ENCODE peak calls at places on chromosomes 16 and 17, in six cellular contexts. Q, M, F, N, R and D are unnamed samples.

GRCh38 chr16:3171181-3171854 is 16.7 kb upstream of the OR1F1 start:
- DNase-seq in M (no peak), F (peak; percentile 67), N (no peak), R (no peak), Q (no peak), D (no peak)

GRCh38 chr16:374616-374926 is 4.2 kb upstream of the MRPL28 start:
- DNase-seq in N (no peak), M (no peak), Q (no peak), R (no peak), F (no peak), D (no peak)

GRCh38 chr17:82775033-82775823 is 23.4 kb downstream of the TBCD start:
- DNase-seq in F (no peak), N (peak; percentile 61), M (peak; percentile 47), Q (peak; percentile 40), R (peak; percentile 1), D (peak; percentile 67)

GRCh38 chr17:13725286-13725990 is 123.7 kb upstream of the HS3ST3A1 start:
- DNase-seq in M (no peak), F (no peak), Q (no peak), N (no peak), R (no peak), D (no peak)

GRCh38 chr17:34781571-34782108 is 179.6 kb downstream of the CCT6B start:
- DNase-seq in R (no peak), Q (no peak), M (no peak), N (no peak), F (no peak), D (no peak)

GRCh38 chr16:89275837-89276720 is 58.6 kb downstream of the ZNF778 start:
- DNase-seq in F (no peak), R (no peak), M (no peak), Q (no peak), N (no peak), D (no peak)

GRCh38 chr17:21283482-21284318 is 811 bp upstream of the MAP2K3 start:
- DNase-seq in Q (no peak), F (no peak), R (no peak), N (no peak), M (peak; percentile 44), D (no peak)

GRCh38 chr17:28901866-28902818 is 737 bp downstream of the DHRS13 start:
- DNase-seq in N (no peak), R (no peak), F (peak; percentile 33), M (no peak), Q (peak; percentile 54), D (peak; percentile 62)

GRCh38 chr17:81831957-81832607 is 1.0 kb downstream of the MCRIP1 start:
- DNase-seq in M (no peak), N (no peak), R (no peak), F (peak; percentile 31), Q (peak; percentile 39), D (peak; percentile 10)

GRCh38 chr17:30395398-30396022 is 16.8 kb downstream of the CPD start:
- DNase-seq in Q (no peak), N (no peak), R (no peak), M (no peak), F (no peak), D (no peak)

GRCh38 chr16:1532081-1532760 is 1.2 kb upstream of the TMEM204 start:
- DNase-seq in M (no peak), N (peak; percentile 60), Q (no peak), R (no peak), F (no peak), D (peak; percentile 44)

GRCh38 chr17:55335625-55336024 is 70.9 kb downstream of the HLF start:
- DNase-seq in R (no peak), N (no peak), Q (no peak), M (no peak), F (no peak), D (no peak)

GRCh38 chr17:37050905-37051304 is 102.2 kb downstream of the AATF start:
- DNase-seq in N (no peak), F (no peak), R (no peak), Q (no peak), M (no peak), D (no peak)

GRCh38 chr16:10206215-10206614 is 24.0 kb upstream of the GRIN2A start:
- DNase-seq in Q (no peak), F (no peak), M (no peak), N (no peak), R (no peak), D (no peak)

GRCh38 chr17:68981288-68981687 is 26.1 kb upstream of the ABCA8 start:
- DNase-seq in F (no peak), N (peak; percentile 54), M (peak; percentile 71), R (no peak), Q (no peak), D (peak; percentile 19)

GRCh38 chr16:53821487-53821886 is 117.5 kb downstream of the FTO start:
- DNase-seq in R (no peak), N (no peak), Q (no peak), F (no peak), M (no peak), D (no peak)

GRCh38 chr17:80361495-80362220 is 53.3 kb upstream of the ENDOV start:
- DNase-seq in F (no peak), M (no peak), R (no peak), Q (peak; percentile 16), N (no peak), D (no peak)

GRCh38 chr16:29663020-29663828 is at the start of gene SPN:
- DNase-seq in M (no peak), F (no peak), Q (peak; percentile 43), N (no peak), R (no peak), D (no peak)

GRCh38 chr17:47744168-47745036 is 11.4 kb downstream of the TBX21 start:
- DNase-seq in M (no peak), Q (no peak), R (no peak), N (no peak), F (no peak), D (no peak)

GRCh38 chr17:57921342-57921741 is 33.9 kb downstream of the CUEDC1 start:
- DNase-seq in M (peak; percentile 43), R (peak; percentile 63), Q (no peak), N (no peak), F (no peak), D (peak; percentile 41)

GRCh38 chr16:10577305-10578202 is 2.8 kb downstream of the EMP2 start:
- DNase-seq in F (no peak), Q (no peak), M (no peak), R (no peak), N (no peak), D (peak; percentile 49)

GRCh38 chr17:3845361-3845753 is 689 bp downstream of the NCBP3 start:
- DNase-seq in N (no peak), Q (no peak), M (no peak), R (no peak), F (peak; percentile 6), D (peak; percentile 33)

GRCh38 chr17:29292071-29292991 is 1.6 kb downstream of the NUFIP2 start:
- DNase-seq in R (no peak), Q (peak; percentile 41), F (peak; percentile 46), M (peak; percentile 63), N (peak; percentile 60), D (peak; percentile 66)

GRCh38 chr16:700684-701584 is 4.7 kb downstream of the FBXL16 start:
- DNase-seq in F (no peak), Q (peak; percentile 74), R (no peak), M (no peak), N (no peak), D (no peak)

GRCh38 chr16:68074850-68075249 is 10.3 kb upstream of the NFATC3 start:
- DNase-seq in R (no peak), N (no peak), Q (no peak), F (no peak), M (no peak), D (no peak)

GRCh38 chr17:9402590-9403199 is 172.9 kb downstream of the STX8 start:
- DNase-seq in N (no peak), R (no peak), F (no peak), M (no peak), Q (no peak), D (no peak)

GRCh38 chr17:42200702-42201101 is 6.4 kb upstream of the GHDC start:
- DNase-seq in N (peak; percentile 78), M (peak; percentile 94), F (no peak), Q (no peak), R (peak; percentile 56), D (no peak)

GRCh38 chr17:2181206-2181983 is 122.2 kb downstream of the SMG6 start:
- DNase-seq in M (peak; percentile 84), R (peak; percentile 64), Q (no peak), N (peak; percentile 51), F (no peak), D (no peak)

GRCh38 chr16:86810062-86810461 is 231.7 kb downstream of the FOXL1 start:
- DNase-seq in R (no peak), N (no peak), Q (no peak), M (no peak), F (no peak), D (no peak)

GRCh38 chr16:85652431-85653221 is 36.1 kb downstream of the GINS2 start:
- DNase-seq in Q (no peak), M (peak; percentile 87), R (peak; percentile 57), F (no peak), N (peak; percentile 38), D (peak; percentile 78)

GRCh38 chr16:74304164-74304834 is 7.7 kb downstream of the PSMD7 start:
- DNase-seq in R (no peak), F (no peak), Q (no peak), N (no peak), M (no peak), D (no peak)

GRCh38 chr17:39125143-39125875 is 26.1 kb downstream of the PLXDC1 start:
- DNase-seq in M (no peak), R (no peak), N (no peak), F (no peak), Q (no peak), D (no peak)

GRCh38 chr17:79801156-79802038 is 4.5 kb upstream of the CBX8 start:
- DNase-seq in M (no peak), N (no peak), R (no peak), Q (no peak), F (no peak), D (no peak)

GRCh38 chr16:53911506-53911905 is 207.6 kb downstream of the FTO start:
- DNase-seq in R (no peak), M (no peak), Q (no peak), F (no peak), N (no peak), D (no peak)

GRCh38 chr16:19410435-19411153 is 7.1 kb upstream of the TMC5 start:
- DNase-seq in M (no peak), Q (no peak), R (no peak), N (no peak), F (no peak), D (peak; percentile 65)